ENCODE peak calls at places on chromosomes 3 and 15, in five cellular contexts. B is GM12878, Z is GM23338, S is HCT116, L is HepG2. Y is an unnamed sample.

GRCh38 chr3:147130461-147130860 is 275.9 kb downstream of the ZIC4 start:
- ATAC-seq in B (no peak), Z (no peak), S (no peak), L (no peak), Y (no peak)

GRCh38 chr15:97995192-97995591 is 34.7 kb downstream of the ARRDC4 start:
- ATAC-seq in B (no peak), Z (no peak), S (no peak), L (no peak), Y (no peak)

GRCh38 chr3:31077021-31077601 is 182.7 kb upstream of the GADL1 start:
- ATAC-seq in B (peak; percentile 69), Z (no peak), S (peak; percentile 89), L (no peak), Y (no peak)

GRCh38 chr3:100941451-100941850 is 51.8 kb downstream of the ABI3BP start:
- ATAC-seq in B (no peak), Z (no peak), S (no peak), L (no peak), Y (no peak)

GRCh38 chr3:14980689-14981088 is 33.3 kb downstream of the NR2C2 start:
- ATAC-seq in B (peak; percentile 88), Z (no peak), S (no peak), L (no peak), Y (no peak)

GRCh38 chr15:96264351-96264798 is 66.1 kb upstream of the NR2F2 start:
- ATAC-seq in B (peak; percentile 71), Z (no peak), S (peak; percentile 81), L (peak; percentile 66), Y (peak; percentile 62)

GRCh38 chr3:9669720-9670432 is 20.6 kb downstream of the MTMR14 start:
- ATAC-seq in B (no peak), Z (no peak), S (no peak), L (no peak), Y (peak; percentile 22)

GRCh38 chr3:172525116-172525613 is 1.9 kb upstream of the TNFSF10 start:
- ATAC-seq in B (no peak), Z (no peak), S (no peak), L (no peak), Y (no peak)

GRCh38 chr3:126917232-126917804 is 65.6 kb upstream of the PLXNA1 start:
- ATAC-seq in B (no peak), Z (no peak), S (no peak), L (no peak), Y (no peak)
- H3K27me3 ChIP-seq in B (no peaks in the 10 kb centered on the region), Z (no peaks in the 10 kb centered on the region), S (no peaks in the 10 kb centered on the region), L (no peaks in the 10 kb centered on the region), Y (no peaks in the 10 kb centered on the region)

GRCh38 chr15:40098489-40099261 is 10.0 kb downstream of the BMF start:
- ATAC-seq in B (peak; percentile 80), Z (peak; percentile 22), S (peak; percentile 83), L (peak; percentile 95), Y (peak; percentile 82)
- TF ChIP-seq POLR2AphosphoS5 in B (peak; percentile 79), Z (no peak), S (no peak), L (no peak), Y (peak; percentile 73)

GRCh38 chr3:134409041-134409440 is 34.8 kb upstream of the AMOTL2 start:
- ATAC-seq in B (no peak), Z (no peak), S (no peak), L (no peak), Y (no peak)
- H3K27me3 ChIP-seq in B (no peaks in the 10 kb centered on the region), Z (peaks cover 44% of the 10 kb centered on the region), S (peaks cover 3% of the 10 kb centered on the region), L (peaks cover 7% of the 10 kb centered on the region), Y (peaks cover 22% of the 10 kb centered on the region)

GRCh38 chr15:65902373-65902772 is 33.1 kb downstream of the RAB11A start:
- ATAC-seq in B (peak; percentile 93), Z (peak; percentile 63), S (peak; percentile 96), L (peak; percentile 36), Y (peak; percentile 81)
- TF ChIP-seq POLR2AphosphoS5 in B (no peak), Z (no peak), S (no peak), L (no peak), Y (no peak)

DNA sequence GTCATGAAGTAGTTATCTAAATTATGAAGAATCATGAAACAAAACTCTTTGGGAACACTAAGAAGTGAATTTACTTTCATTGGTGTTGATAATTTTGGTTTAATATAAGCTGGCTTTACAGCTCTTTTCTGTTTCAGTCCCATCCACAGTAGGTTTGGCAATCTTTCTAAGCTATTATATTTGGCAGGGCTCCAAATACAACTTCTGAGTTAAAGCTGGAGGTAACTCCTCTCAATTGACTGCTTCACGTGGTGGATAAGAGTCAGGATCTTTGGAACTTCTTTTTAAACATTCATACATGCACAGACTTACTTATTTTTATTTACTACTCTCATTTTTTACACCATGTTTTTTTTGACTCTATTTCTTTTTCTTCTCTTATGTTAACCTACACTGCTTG is 106.5 kb upstream of the EPHA3 start:
- ATAC-seq in B (no peak), Z (no peak), S (no peak), L (no peak), Y (no peak)
- H3K27me3 ChIP-seq in B (no peaks in the 10 kb centered on the region), Z (no peaks in the 10 kb centered on the region), S (no peaks in the 10 kb centered on the region), L (no peaks in the 10 kb centered on the region), Y (no peaks in the 10 kb centered on the region)

DNA sequence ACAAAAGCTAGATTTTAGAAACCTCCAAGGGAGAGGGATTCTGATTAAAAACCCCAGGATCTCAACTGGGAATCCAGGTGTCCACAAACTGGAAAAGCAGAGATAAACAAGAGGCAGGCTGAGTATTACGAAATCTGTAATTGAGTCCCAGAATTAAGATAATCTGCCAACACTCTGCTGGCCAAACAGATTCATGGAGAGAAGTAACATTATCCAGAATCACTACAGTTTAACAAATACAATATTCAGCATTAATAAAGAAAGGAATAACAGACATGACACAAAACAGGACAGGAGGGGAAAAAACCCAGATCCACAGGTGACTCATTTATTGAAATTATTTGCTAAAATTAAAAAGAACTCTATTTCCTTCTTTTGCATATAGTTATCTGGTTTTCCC is 227.3 kb upstream of the NANOGP8 start:
- ATAC-seq in B (no peak), Z (no peak), S (no peak), L (no peak), Y (no peak)
- TF ChIP-seq POLR2AphosphoS5 in B (no peak), Z (no peak), S (no peak), L (no peak), Y (peak; percentile 18)

DNA sequence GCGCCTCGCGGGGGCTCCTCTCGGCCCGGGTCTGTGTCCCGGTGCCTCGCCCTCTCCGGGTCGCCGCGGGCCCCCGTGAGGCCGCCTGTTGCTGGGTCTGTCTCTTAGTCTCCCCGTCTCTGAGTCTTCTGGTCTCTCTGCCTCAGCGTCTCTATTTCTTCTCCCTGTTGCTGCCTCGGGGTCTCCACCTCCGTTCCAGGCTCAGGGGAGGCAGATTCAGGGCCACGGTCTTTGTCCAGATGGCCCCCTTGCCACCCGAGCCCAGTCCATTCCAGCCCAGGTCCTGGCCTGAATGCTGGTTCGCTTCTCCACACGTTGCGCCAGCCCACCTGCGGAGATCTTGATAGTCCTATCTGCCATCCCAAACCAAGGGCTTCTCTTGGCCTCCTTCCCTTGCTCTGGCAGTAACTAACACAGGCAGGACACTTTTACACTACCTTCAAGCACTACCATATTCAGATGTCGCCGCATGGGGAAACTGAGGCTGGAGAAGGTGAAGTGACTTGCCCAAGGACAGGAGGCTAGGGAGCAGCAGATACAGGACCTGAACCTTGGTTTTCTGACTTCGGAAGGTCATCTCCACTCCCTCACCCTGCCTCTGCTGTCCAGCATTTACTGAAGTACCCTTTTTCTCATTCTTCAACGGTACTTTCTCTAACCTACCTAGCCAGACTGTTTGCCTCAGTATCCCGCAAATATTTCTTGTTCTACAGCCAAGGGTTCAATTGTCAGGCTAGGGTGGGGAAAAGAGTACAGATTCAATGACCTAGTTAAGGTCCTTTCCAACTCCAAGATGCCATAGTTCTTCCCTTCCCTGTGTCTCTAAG is 616 bp upstream of the IGDCC4 start:
- ATAC-seq in B (no peak), Z (no peak), S (no peak), L (no peak), Y (no peak)
- H3K27me3 ChIP-seq in B (peaks cover 11% of the 10 kb centered on the region), Z (peaks cover 35% of the 10 kb centered on the region), S (no peaks in the 10 kb centered on the region), L (peaks cover 9% of the 10 kb centered on the region), Y (peaks cover 21% of the 10 kb centered on the region)